ENCODE peak calls at places on chromosomes 7 and 10, in eight cellular contexts. Z is fibroblast of pulmonary artery, C is left ventricle myocardium inferior, F is thyroid gland, H is GM12878, N is coronary artery, Y is lower lobe of right lung, D is spleen. K is an unnamed sample.

GRCh38 chr7:157425761-157426160 is 89.0 kb downstream of the DNAJB6 start:
- DNase-seq in Z (no peak), C (peak), F (no peak), H (no peak), N (no peak), Y (peak), D (peak), K (no peak)

GRCh38 chr7:38506756-38507155 is 124.4 kb downstream of the AMPH start:
- DNase-seq in Z (peak), C (no peak), F (no peak), H (no peak), N (no peak), Y (no peak), D (no peak), K (peak)

GRCh38 chr10:70786799-70787415 is 1.7 kb upstream of the TBATA start:
- DNase-seq in Z (no peak), C (no peak), F (no peak), H (no peak), N (no peak), Y (no peak), D (no peak), K (peak)

GRCh38 chr7:19772323-19772722 is 1.1 kb downstream of the TMEM196 start:
- DNase-seq in Z (no peak), C (no peak), F (no peak), H (no peak), N (no peak), Y (no peak), D (no peak), K (no peak)

GRCh38 chr10:48678041-48678440 is 6.6 kb upstream of the WDFY4 start:
- DNase-seq in Z (no peak), C (no peak), F (no peak), H (no peak), N (no peak), Y (no peak), D (no peak), K (no peak)

GRCh38 chr10:12631787-12632562 is 282.6 kb downstream of the CAMK1D start:
- DNase-seq in Z (no peak), C (no peak), F (no peak), H (no peak), N (no peak), Y (no peak), D (no peak), K (no peak)

GRCh38 chr7:44309271-44310091 is 15.9 kb downstream of the CAMK2B start:
- DNase-seq in Z (peak), C (peak), F (peak), H (no peak), N (peak), Y (peak), D (peak), K (peak)

GRCh38 chr10:12418000-12418399 is 68.7 kb downstream of the CAMK1D start:
- DNase-seq in Z (no peak), C (peak), F (peak), H (no peak), N (no peak), Y (no peak), D (no peak), K (peak)

GRCh38 chr7:17558558-17559332 is 260.3 kb downstream of the AHR start:
- DNase-seq in Z (no peak), C (no peak), F (no peak), H (no peak), N (no peak), Y (no peak), D (no peak), K (peak)

GRCh38 chr10:126104767-126105166 is 208.4 kb downstream of the FANK1 start:
- DNase-seq in Z (no peak), C (peak), F (no peak), H (no peak), N (no peak), Y (no peak), D (no peak), K (peak)

GRCh38 chr7:47937711-47938573 is 10.3 kb downstream of the PKD1L1 start:
- DNase-seq in Z (no peak), C (no peak), F (no peak), H (peak), N (no peak), Y (no peak), D (no peak), K (no peak)

GRCh38 chr10:3264178-3264867 is 91.7 kb upstream of the PITRM1 start:
- DNase-seq in Z (no peak), C (no peak), F (peak), H (no peak), N (no peak), Y (peak), D (peak), K (no peak)

GRCh38 chr7:148867571-148868377 is 16.3 kb downstream of the EZH2 start:
- DNase-seq in Z (no peak), C (no peak), F (no peak), H (no peak), N (no peak), Y (no peak), D (no peak), K (no peak)

GRCh38 chr7:150481207-150481920 is 30.9 kb downstream of the GIMAP8 start:
- DNase-seq in Z (no peak), C (no peak), F (no peak), H (no peak), N (no peak), Y (no peak), D (peak), K (no peak)

GRCh38 chr10:63265646-63266207 is 132.6 kb downstream of the NRBF2 start:
- DNase-seq in Z (no peak), C (no peak), F (no peak), H (no peak), N (no peak), Y (no peak), D (no peak), K (no peak)

GRCh38 chr7:158317238-158318205 is 270.1 kb downstream of the PTPRN2 start:
- DNase-seq in Z (no peak), C (no peak), F (no peak), H (no peak), N (no peak), Y (no peak), D (peak), K (no peak)

GRCh38 chr7:134327896-134328295 is 11.2 kb upstream of the SLC35B4 start:
- DNase-seq in Z (peak), C (no peak), F (peak), H (peak), N (no peak), Y (no peak), D (no peak), K (peak)

GRCh38 chr7:84277628-84278224 is 83.1 kb upstream of the SEMA3A start:
- DNase-seq in Z (no peak), C (no peak), F (no peak), H (no peak), N (no peak), Y (no peak), D (no peak), K (peak)

GRCh38 chr7:123846217-123846891 is 1.4 kb downstream of the HYAL4 start:
- DNase-seq in Z (peak), C (no peak), F (no peak), H (peak), N (no peak), Y (no peak), D (no peak), K (no peak)

GRCh38 chr10:71357792-71358265 is 38.8 kb downstream of the SLC29A3 start:
- DNase-seq in Z (peak), C (no peak), F (no peak), H (no peak), N (no peak), Y (peak), D (no peak), K (no peak)

GRCh38 chr7:101315336-101315735 is 6.3 kb downstream of the IFT22 start:
- DNase-seq in Z (peak), C (no peak), F (peak), H (no peak), N (no peak), Y (no peak), D (no peak), K (peak)

GRCh38 chr10:32244421-32245207 is 102.3 kb downstream of the EPC1 start:
- DNase-seq in Z (no peak), C (no peak), F (no peak), H (no peak), N (no peak), Y (no peak), D (no peak), K (no peak)

GRCh38 chr10:119135517-119135890 is 30.0 kb downstream of the SFXN4 start:
- DNase-seq in Z (peak), C (no peak), F (no peak), H (no peak), N (no peak), Y (no peak), D (no peak), K (peak)

GRCh38 chr10:24851595-24851994 is 100.8 kb downstream of the PRTFDC1 start:
- DNase-seq in Z (peak), C (no peak), F (no peak), H (no peak), N (no peak), Y (peak), D (no peak), K (peak)

GRCh38 chr7:3200504-3200903 is 100.5 kb upstream of the SDK1 start:
- DNase-seq in Z (peak), C (no peak), F (no peak), H (no peak), N (no peak), Y (no peak), D (peak), K (no peak)

GRCh38 chr10:119413738-119414611 is 128.5 kb downstream of the RGS10 start:
- DNase-seq in Z (peak), C (peak), F (peak), H (no peak), N (no peak), Y (no peak), D (no peak), K (peak)

GRCh38 chr7:79528421-79528820 is 75.0 kb upstream of the MAGI2 start:
- DNase-seq in Z (no peak), C (no peak), F (no peak), H (no peak), N (no peak), Y (no peak), D (no peak), K (no peak)

GRCh38 chr10:110422548-110422947 is 75.2 kb upstream of the DUSP5 start:
- DNase-seq in Z (no peak), C (no peak), F (no peak), H (no peak), N (no peak), Y (no peak), D (no peak), K (no peak)

GRCh38 chr10:93039721-93040120 is 20.9 kb upstream of the CYP26C1 start:
- DNase-seq in Z (peak), C (no peak), F (no peak), H (peak), N (no peak), Y (no peak), D (no peak), K (peak)

GRCh38 chr10:133026171-133026570 is 61.6 kb upstream of the ADGRA1 start:
- DNase-seq in Z (no peak), C (no peak), F (no peak), H (no peak), N (no peak), Y (no peak), D (no peak), K (no peak)

GRCh38 chr7:73894851-73895441 is 34.0 kb downstream of the TMEM270 start:
- DNase-seq in Z (peak), C (peak), F (peak), H (no peak), N (peak), Y (peak), D (no peak), K (peak)

GRCh38 chr7:119640326-119640725 is 632.6 kb upstream of the KCND2 start:
- DNase-seq in Z (no peak), C (no peak), F (no peak), H (no peak), N (no peak), Y (no peak), D (no peak), K (no peak)
- TF ChIP-seq CTCF in Z (no peak), C (no peak), F (no peak), H (no peak), N (no peak), Y (no peak), D (no peak), K (no peak)

GRCh38 chr10:1737222-1738061 is at the start of gene ADARB2:
- DNase-seq in Z (no peak), C (no peak), F (no peak), H (peak), N (no peak), Y (no peak), D (no peak), K (no peak)
- H3K4me3 ChIP-seq in Z (no peak), C (peak), F (no peak), H (peak), N (peak), Y (peak), D (peak), K (no peak)

GRCh38 chr10:76301950-76302349 is 870.5 kb downstream of the LRMDA start:
- DNase-seq in Z (no peak), C (no peak), F (no peak), H (no peak), N (no peak), Y (no peak), D (no peak), K (no peak)
- TF ChIP-seq CTCF in Z (no peak), C (no peak), F (no peak), H (no peak), N (no peak), Y (no peak), D (no peak), K (peak)

GRCh38 chr7:27243340-27244163 is 950 bp downstream of the EVX1 start:
- DNase-seq in Z (no peak), C (no peak), F (no peak), H (no peak), N (no peak), Y (no peak), D (no peak), K (no peak)
- H3K4me3 ChIP-seq in Z (no peak), C (peak), F (peak), H (no peak), N (peak), Y (no peak), D (no peak), K (no peak)